ENCODE peak calls at places on chromosomes 3 and 15, in five cellular contexts. B is activated effector memory CD4-positive, alpha-beta T cell treated with Interleukin-2 at 50 U/mL for 16 hours; W is stimulated activated CD8-positive, alpha-beta memory T cell treated with anti-CD3 and anti-CD28 coated beads, Interleukin-7, amount 100 ng/mL, for 1 hour; R is kidney; X is RPMI7951. H is an unnamed sample.

GRCh38 chr3:160200328-160200727 is 24.9 kb upstream of the C3orf80 start:
- DNase-seq in B (no peak), R (no peak), X (peak), W (no peak), H (no peak)

GRCh38 chr3:106825962-106826605 is 551.2 kb upstream of the CCDC54 start:
- DNase-seq in B (no peak), R (no peak), W (no peak), X (peak), H (no peak)

GRCh38 chr3:25789596-25790556 is at the start of gene OXSM:
- DNase-seq in W (peak), B (peak), R (peak), X (peak), H (peak)

GRCh38 chr15:62636823-62637320 is 405.7 kb upstream of the TPM1 start:
- DNase-seq in B (no peak), W (no peak), X (no peak), R (no peak), H (no peak)

GRCh38 chr3:115980709-115981108 is 357.4 kb downstream of the GAP43 start:
- DNase-seq in B (no peak), W (no peak), X (no peak), R (no peak), H (no peak)

GRCh38 chr15:67943961-67944674 is 104.3 kb upstream of the RNU6-1 start:
- DNase-seq in B (no peak), X (no peak), R (no peak), W (no peak), H (no peak)

GRCh38 chr3:34361921-34362320 is 563.5 kb downstream of the PDCD6IP start:
- DNase-seq in R (no peak), X (no peak), W (no peak), B (no peak), H (no peak)

GRCh38 chr3:49351521-49352011 is 6.6 kb downstream of the GPX1 start:
- DNase-seq in X (peak), W (no peak), R (no peak), B (no peak), H (no peak)

GRCh38 chr15:41661529-41662225 is 1.5 kb downstream of the MGA start:
- DNase-seq in X (peak), W (peak), B (peak), R (peak), H (no peak)

GRCh38 chr15:62850318-62850717 is 192.2 kb upstream of the TPM1 start:
- DNase-seq in B (no peak), W (no peak), X (peak), R (no peak), H (no peak)

GRCh38 chr15:53665930-53666329 is 93.5 kb downstream of the WDR72 start:
- DNase-seq in B (no peak), R (no peak), X (no peak), W (no peak), H (no peak)

GRCh38 chr3:154062513-154062912 is 58.7 kb upstream of the ARHGEF26 start:
- DNase-seq in R (no peak), B (no peak), X (no peak), W (no peak), H (peak)

H was measured in NCI-H1048.